ENCODE peak calls at places on chromosomes 16 and 17, in six cellular contexts. Y is HFF-Myc, D is suprapubic skin, K is pancreas, E is lower leg skin, U is progenitor cell of endocrine pancreas. N is an unnamed sample.

GRCh38 chr16:27773344-27773743 is 223.4 kb downstream of the KATNIP start:
- DNase-seq in Y (no peak), D (no peak), K (no peak), U (no peak), E (no peak), N (no peak)

GRCh38 chr16:85423631-85424030 is 189.5 kb upstream of the GSE1 start:
- DNase-seq in K (peak; percentile 9), E (no peak), D (no peak), U (no peak), Y (no peak), N (no peak)

GRCh38 chr17:64707077-64707591 is 45.0 kb upstream of the SMURF2 start:
- DNase-seq in Y (peak; percentile 99), D (peak; percentile 86), E (peak; percentile 97), U (no peak), K (peak; percentile 47), N (no peak)

GRCh38 chr16:88076211-88076931 is 125.1 kb downstream of the BANP start:
- DNase-seq in Y (no peak), K (no peak), D (no peak), E (no peak), U (no peak), N (no peak)

GRCh38 chr17:51668155-51668962 is 408.0 kb downstream of the UTP18 start:
- DNase-seq in Y (no peak), U (no peak), D (no peak), E (no peak), K (no peak), N (no peak)

GRCh38 chr16:84941916-84942315 is 69.4 kb downstream of the ZDHHC7 start:
- DNase-seq in U (no peak), K (no peak), D (no peak), E (peak; percentile 91), Y (no peak), N (no peak)

GRCh38 chr16:74480150-74481029 is 59.1 kb upstream of the CLEC18B start:
- DNase-seq in Y (peak; percentile 38), U (no peak), D (no peak), K (no peak), E (no peak), N (no peak)

GRCh38 chr17:58270476-58271290 is 10.1 kb downstream of the MPO start:
- DNase-seq in E (peak; percentile 53), U (no peak), K (no peak), D (no peak), Y (no peak), N (no peak)

GRCh38 chr16:12455287-12455798 is 348.3 kb downstream of the CPPED1 start:
- DNase-seq in U (peak; percentile 56), Y (no peak), K (peak; percentile 11), D (no peak), E (no peak), N (no peak)

GRCh38 chr16:8628981-8629725 is 7.7 kb downstream of the METTL22 start:
- DNase-seq in E (no peak), D (no peak), K (no peak), U (no peak), Y (no peak), N (no peak)

GRCh38 chr16:27174007-27174406 is 29.3 kb upstream of the KDM8 start:
- DNase-seq in U (no peak), Y (no peak), E (no peak), D (no peak), K (no peak), N (no peak)

GRCh38 chr17:21742326-21742725 is 50.0 kb downstream of the KCNJ18 start:
- DNase-seq in Y (no peak), D (no peak), E (no peak), U (no peak), K (no peak), N (no peak)

GRCh38 chr17:40374965-40375498 is 10.5 kb upstream of the GJD3 start:
- DNase-seq in E (peak; percentile 54), U (no peak), Y (no peak), D (no peak), K (no peak), N (peak; percentile 60)

GRCh38 chr17:51860934-51861561 is 297.5 kb downstream of the CA10 start:
- DNase-seq in Y (no peak), K (peak; percentile 22), E (no peak), U (peak; percentile 42), D (no peak), N (no peak)

GRCh38 chr17:78679495-78680395 is 102.3 kb downstream of the CYTH1 start:
- DNase-seq in U (no peak), K (no peak), Y (no peak), D (peak; percentile 67), E (no peak), N (no peak)

GRCh38 chr16:6218855-6219254 is 1113.8 kb upstream of the RBFOX1 start:
- DNase-seq in U (no peak), D (no peak), E (no peak), K (no peak), Y (no peak), N (no peak)

GRCh38 chr16:80298676-80299075 is 242.1 kb upstream of the DYNLRB2 start:
- DNase-seq in E (no peak), D (no peak), K (no peak), U (no peak), Y (no peak), N (no peak)

GRCh38 chr17:27984816-27985215 is 57.7 kb upstream of the NLK start:
- DNase-seq in U (no peak), K (no peak), Y (no peak), D (no peak), E (no peak), N (no peak)

GRCh38 chr17:46876926-46877325 is 25.5 kb downstream of the WNT9B start:
- DNase-seq in K (peak; percentile 31), U (no peak), Y (no peak), E (no peak), D (no peak), N (no peak)

GRCh38 chr16:10345629-10346028 is 40.2 kb upstream of the ATF7IP2 start:
- DNase-seq in K (no peak), Y (no peak), D (no peak), U (no peak), E (no peak), N (no peak)

GRCh38 chr16:17469011-17469741 is 1.6 kb downstream of the XYLT1 start:
- DNase-seq in U (no peak), E (peak; percentile 87), Y (no peak), K (no peak), D (no peak), N (no peak)

GRCh38 chr17:3879591-3880417 is 13.0 kb downstream of the CAMKK1 start:
- DNase-seq in Y (no peak), E (no peak), D (no peak), U (no peak), K (no peak), N (no peak)

GRCh38 chr17:40659909-40660308 is 5.1 kb downstream of the KRT222 start:
- DNase-seq in Y (no peak), U (no peak), D (no peak), E (no peak), K (no peak), N (no peak)

DNA sequence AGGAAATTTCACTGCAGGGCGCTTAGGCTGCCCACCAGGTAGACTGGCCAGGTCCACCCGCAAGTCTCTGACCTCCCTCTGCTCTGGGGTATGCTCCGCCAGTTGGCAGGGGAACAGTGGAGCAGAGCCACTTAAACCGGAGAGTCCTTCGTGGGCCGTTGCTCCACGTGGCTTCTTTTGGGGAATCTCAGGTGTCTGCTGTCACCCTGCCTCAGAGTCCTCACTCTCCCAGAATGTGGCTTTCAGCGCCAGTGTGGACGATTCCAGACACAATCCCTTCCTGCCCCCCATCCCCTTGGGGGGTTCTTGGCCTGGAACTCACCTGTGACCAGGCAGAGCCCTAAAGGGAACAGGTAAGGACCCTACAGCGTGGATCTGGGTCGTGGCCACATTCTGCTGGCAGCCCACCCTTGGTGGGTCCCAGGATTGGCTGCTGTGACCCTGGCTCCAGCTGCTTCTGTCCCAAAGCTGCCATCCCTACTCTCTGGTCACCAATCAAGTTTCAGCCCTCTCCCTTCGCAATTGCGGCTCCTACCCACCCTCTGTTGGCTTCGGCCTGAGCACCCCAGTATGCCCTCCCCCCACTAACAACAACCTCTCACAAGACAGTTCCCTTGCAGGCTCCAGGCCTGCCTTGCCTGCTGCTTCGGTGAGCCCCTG is 22.2 kb downstream of the DHRS7C start:
- DNase-seq in E (no peak), Y (no peak), U (no peak), K (no peak), D (peak; percentile 59), N (no peak)
- TF ChIP-seq CTCF in E (no peak), Y (no peak), U (no peak), K (no peak), D (no peak), N (no peak)

GRCh38 chr17:42049834-42050359 is 504 bp downstream of the C17orf113 start:
- DNase-seq in E (no peak), Y (no peak), K (no peak), D (no peak), U (no peak), N (no peak)

GRCh38 chr17:42052478-42052877 is 2.1 kb upstream of the C17orf113 start:
- DNase-seq in E (no peak), U (no peak), D (no peak), K (no peak), Y (no peak), N (no peak)

GRCh38 chr17:42051645-42052044 is 1.2 kb upstream of the C17orf113 start:
- DNase-seq in K (no peak), Y (no peak), E (no peak), U (no peak), D (no peak), N (no peak)

GRCh38 chr17:42050360-42051012 is at the start of gene C17orf113:
- DNase-seq in Y (no peak), E (peak; percentile 90), D (no peak), K (peak; percentile 69), U (peak; percentile 70), N (no peak)

GRCh38 chr17:42051013-42051400 is 606 bp upstream of the C17orf113 start:
- DNase-seq in K (no peak), E (no peak), U (no peak), Y (no peak), D (no peak), N (no peak)
- TF ChIP-seq CTCF in K (no peak), E (no peak), U (no peak), Y (no peak), D (no peak), N (no peak)

DNA sequence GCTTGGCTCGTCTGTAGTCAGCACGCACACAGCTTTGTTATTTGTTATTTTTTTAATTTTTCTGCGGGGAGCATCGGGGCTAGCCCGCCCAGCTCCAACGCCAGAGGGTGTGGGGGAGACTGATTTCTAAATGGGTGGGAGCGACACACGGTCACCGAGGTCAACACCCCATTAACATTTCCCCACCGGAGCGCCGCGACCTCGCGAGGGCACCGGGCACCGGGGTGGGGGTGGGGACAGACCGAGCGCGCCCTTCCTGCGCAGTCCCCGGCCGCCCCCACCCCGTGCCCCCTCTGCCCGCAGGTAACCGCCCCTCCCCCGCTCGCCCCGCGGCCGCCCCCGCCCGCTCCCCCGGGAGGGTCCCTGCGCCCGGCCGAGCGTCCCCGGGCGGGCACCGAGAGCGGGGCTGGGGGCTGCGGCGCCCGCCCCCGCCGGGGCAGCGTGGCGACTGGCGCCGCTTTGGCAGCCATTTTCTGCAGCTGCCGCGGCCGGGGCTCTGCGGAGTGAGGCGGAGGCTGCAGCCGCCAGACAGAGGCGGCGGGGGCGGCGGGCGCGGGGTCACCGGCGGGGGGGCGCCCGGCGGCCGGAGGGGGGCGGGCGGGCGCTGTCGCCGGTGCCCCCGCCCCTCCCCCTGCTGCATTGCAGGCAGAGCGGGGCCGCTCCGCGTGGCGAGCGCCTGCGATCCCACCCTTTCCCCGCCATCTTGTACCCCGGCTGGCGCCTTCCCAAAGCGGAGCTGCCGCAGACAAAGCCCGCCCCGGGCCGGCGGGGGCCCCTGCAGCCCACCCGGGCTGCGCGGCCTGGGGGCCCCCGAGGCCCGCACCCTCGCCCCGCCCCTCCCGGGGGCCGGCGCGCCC is 16.3 kb upstream of the CBX8 start:
- DNase-seq in U (no peak), K (no peak), Y (no peak), E (no peak), D (no peak), N (no peak)
- TF ChIP-seq CTCF in U (no peak), K (no peak), Y (no peak), E (no peak), D (no peak), N (no peak)

GRCh38 chr17:49365667-49366066 is 3.6 kb upstream of the ZNF652 start:
- DNase-seq in U (no peak), Y (no peak), K (no peak), D (no peak), E (peak; percentile 54), N (no peak)
- TF ChIP-seq CTCF in U (peak; percentile 12), Y (no peak), K (no peak), D (no peak), E (no peak), N (peak; percentile 41)